ENCODE peak calls at places on chromosomes 7 and 10, in six cellular contexts. W, U, V, Z, I and L are unnamed samples.
A peak's percentile ranks its signal among the peaks of the same experiment; 100 is the strongest.

GRCh38 chr7:132117181-132117580 is 459.1 kb downstream of the PLXNA4 start:
- DNase-seq in U (no peak), Z (no peak), I (no peak), V (no peak), W (peak; percentile 52), L (no peak)

GRCh38 chr10:80132299-80133139 is at the start of gene PLAC9:
- DNase-seq in U (no peak), W (no peak), V (no peak), I (no peak), Z (no peak), L (no peak)

GRCh38 chr7:134750083-134751062 is 29.1 kb upstream of the CALD1 start:
- DNase-seq in Z (peak; percentile 43), W (peak; percentile 86), I (peak; percentile 50), U (peak; percentile 44), V (no peak), L (peak; percentile 30)

GRCh38 chr10:72084094-72084459 is 4.3 kb downstream of the SPOCK2 start:
- DNase-seq in I (no peak), W (no peak), Z (peak; percentile 63), V (no peak), U (no peak), L (no peak)

GRCh38 chr7:96952974-96953391 is 52.4 kb upstream of the DLX6 start:
- DNase-seq in V (no peak), I (no peak), U (no peak), Z (no peak), W (no peak), L (no peak)

GRCh38 chr7:159032753-159033472 is 111.8 kb downstream of the VIPR2 start:
- DNase-seq in I (no peak), U (peak; percentile 3), W (no peak), Z (peak; percentile 8), V (no peak), L (peak; percentile 2)

GRCh38 chr10:31647861-31648260 is 280.8 kb downstream of the ARHGAP12 start:
- DNase-seq in V (no peak), I (no peak), W (no peak), Z (no peak), U (no peak), L (no peak)

GRCh38 chr10:1688531-1688930 is 48.8 kb downstream of the ADARB2 start:
- DNase-seq in W (no peak), I (no peak), U (no peak), Z (no peak), V (no peak), L (no peak)

GRCh38 chr7:2681954-2682799 is 5.8 kb upstream of the AMZ1 start:
- DNase-seq in U (no peak), W (no peak), Z (no peak), I (no peak), V (no peak), L (no peak)

GRCh38 chr7:101093907-101094306 is 8.6 kb downstream of the TRIM56 start:
- DNase-seq in V (no peak), Z (no peak), W (no peak), I (no peak), U (no peak), L (no peak)
- TF ChIP-seq EP300 in V (no peak), Z (no peak), W (no peak), I (no peak), U (no peak), L (no peak)

DNA sequence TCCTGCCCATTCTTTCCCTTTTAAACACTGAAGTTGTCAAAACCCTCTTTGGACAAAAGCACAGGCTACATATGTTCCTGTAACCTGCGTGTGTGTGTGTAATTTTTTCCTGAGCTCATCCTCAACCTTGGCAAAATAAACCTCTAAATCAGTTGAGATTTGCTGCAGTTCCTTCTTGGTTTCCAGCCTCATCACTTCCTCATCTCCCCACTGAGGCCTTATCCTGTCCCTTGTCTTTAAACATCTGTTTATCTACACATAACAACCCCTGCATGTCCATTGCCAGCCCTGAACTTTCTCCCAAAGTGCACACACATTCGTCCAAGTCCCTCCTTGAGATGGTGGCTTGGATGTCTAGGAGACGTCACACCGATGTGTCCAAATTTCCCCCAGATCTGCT is 35.5 kb downstream of the LYZL2 start:
- DNase-seq in V (no peak), Z (no peak), U (no peak), I (no peak), W (no peak), L (no peak)
- TF ChIP-seq EP300 in V (no peak), Z (no peak), U (no peak), I (no peak), W (peak; percentile 25), L (no peak)

DNA sequence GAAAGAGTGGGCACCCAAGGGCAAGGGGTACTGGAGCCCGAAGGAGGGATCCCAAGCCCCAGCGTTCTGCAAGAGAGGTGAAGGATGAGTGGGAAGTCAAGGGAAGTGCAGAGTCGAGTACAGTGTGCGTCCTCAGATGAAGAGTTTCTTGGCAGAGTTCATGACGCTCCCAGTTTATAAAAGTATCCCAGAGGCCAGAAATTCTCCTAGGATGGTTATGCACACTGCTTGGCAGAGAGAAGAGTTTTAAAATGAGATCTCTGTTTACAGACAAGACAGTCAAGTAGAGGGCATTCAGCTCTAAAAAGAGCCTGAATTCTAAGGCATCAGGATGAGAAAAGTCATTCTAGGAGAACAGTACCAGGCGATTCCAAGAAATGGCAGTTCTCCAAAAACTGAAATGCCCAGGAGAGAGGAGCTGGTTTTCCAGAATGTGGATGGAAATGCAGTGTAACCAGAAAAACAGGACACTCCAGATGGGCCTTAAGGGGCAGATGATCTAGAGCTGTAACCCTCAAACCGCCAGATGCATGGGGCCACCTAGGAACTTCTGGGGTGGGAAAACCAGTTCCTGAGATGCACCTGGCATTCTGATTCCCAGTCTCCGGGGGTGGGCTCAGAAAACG is 97.1 kb downstream of the GRB10 start:
- DNase-seq in I (no peak), U (no peak), Z (no peak), W (no peak), V (no peak), L (no peak)
- TF ChIP-seq EP300 in I (no peak), U (peak; percentile 5), Z (no peak), W (no peak), V (no peak), L (no peak)

DNA sequence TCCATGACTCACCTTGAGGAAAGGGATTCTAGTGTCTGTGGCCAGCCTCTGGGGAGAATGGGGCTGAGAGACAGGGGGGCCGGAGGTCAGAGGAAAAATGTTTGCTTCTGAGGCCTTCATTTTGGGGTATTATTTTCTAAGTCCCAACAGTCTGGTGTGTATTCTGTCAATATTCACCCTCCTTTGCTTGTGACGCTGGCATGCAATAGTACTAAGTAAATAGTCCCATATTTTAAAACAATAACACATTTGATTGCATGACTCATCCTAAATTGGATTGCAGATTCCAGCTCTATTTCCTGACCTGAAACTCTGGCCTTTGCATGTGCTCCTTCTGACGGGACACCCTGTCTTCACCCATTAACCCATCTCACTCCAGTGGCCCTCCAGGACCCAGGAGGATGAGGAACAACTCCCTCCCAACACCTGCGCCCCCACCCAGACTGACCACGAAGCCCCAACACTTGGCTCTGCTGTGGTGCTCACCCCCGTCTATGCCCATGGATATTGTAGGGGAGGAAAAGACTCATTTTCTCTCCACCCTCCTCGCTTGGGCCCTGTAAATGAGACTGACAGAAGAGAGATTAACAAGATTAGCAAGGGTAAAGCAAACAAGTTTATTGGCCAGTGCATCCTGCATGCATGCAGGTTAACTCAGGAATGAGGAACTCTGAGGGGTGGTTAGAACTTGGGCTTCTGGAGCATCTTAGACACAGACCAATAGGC is 495.6 kb upstream of the KLF6 start:
- DNase-seq in W (no peak), I (no peak), Z (no peak), V (no peak), U (peak; percentile 44), L (no peak)
- TF ChIP-seq EP300 in W (no peak), I (no peak), Z (peak; percentile 33), V (no peak), U (no peak), L (no peak)

GRCh38 chr7:154743211-154743610 is 259.7 kb downstream of the PAXIP1 start:
- DNase-seq in V (no peak), I (no peak), W (no peak), U (no peak), Z (no peak), L (no peak)

GRCh38 chr7:154748387-154748786 is 254.5 kb downstream of the PAXIP1 start:
- DNase-seq in U (no peak), Z (no peak), V (no peak), I (no peak), W (no peak), L (no peak)

GRCh38 chr7:154744226-154744860 is 258.6 kb downstream of the PAXIP1 start:
- DNase-seq in U (peak; percentile 42), Z (peak; percentile 50), V (no peak), W (peak; percentile 94), I (peak; percentile 23), L (no peak)

GRCh38 chr7:154744861-154745258 is 258.1 kb downstream of the PAXIP1 start:
- DNase-seq in V (no peak), W (no peak), Z (no peak), U (no peak), I (no peak), L (no peak)

GRCh38 chr7:154746551-154746950 is 256.4 kb downstream of the PAXIP1 start:
- DNase-seq in U (no peak), I (no peak), W (no peak), V (no peak), Z (no peak), L (no peak)
- TF ChIP-seq EP300 in U (no peak), I (no peak), W (no peak), V (no peak), Z (no peak), L (no peak)

GRCh38 chr7:149028346-149029109 is at the start of gene PDIA4:
- DNase-seq in V (peak; percentile 96), U (peak; percentile 100), Z (peak; percentile 99), I (peak; percentile 98), W (peak; percentile 100), L (peak; percentile 96)
- TF ChIP-seq EP300 in V (no peak), U (no peak), Z (no peak), I (no peak), W (peak; percentile 34), L (peak; percentile 93)

GRCh38 chr10:74826142-74827044 is at the start of gene KAT6B:
- DNase-seq in W (peak; percentile 98), U (peak; percentile 100), Z (peak; percentile 100), V (peak; percentile 100), I (peak; percentile 100), L (peak; percentile 100)
- TF ChIP-seq EP300 in W (peak; percentile 7), U (no peak), Z (no peak), V (no peak), I (no peak), L (peak; percentile 36)